ENCODE peak calls at places on chromosomes 3 and 15, in ten cellular contexts. V, Q, J, C, R, I, Y, S, N and P are unnamed samples.

GRCh38 chr3:13300546-13301294 is 119.4 kb downstream of the NUP210 start:
- DNase-seq in V (no peak), Q (no peak), J (no peak), C (no peak), R (no peak), I (no peak), Y (no peak), S (no peak), N (peak; percentile 14), P (no peak)

GRCh38 chr3:70984756-70985155 is 598.8 kb downstream of the FOXP1 start:
- DNase-seq in V (no peak), Q (peak; percentile 50), J (no peak), C (no peak), R (no peak), I (no peak), Y (no peak), S (no peak), N (no peak), P (no peak)

GRCh38 chr3:113746955-113747718 is at the start of gene ATP6V1A:
- DNase-seq in V (peak; percentile 88), Q (no peak), J (peak; percentile 86), C (peak; percentile 77), R (peak; percentile 63), I (peak; percentile 85), Y (no peak), S (peak; percentile 38), N (peak; percentile 82), P (peak; percentile 81)

GRCh38 chr3:11159421-11159904 is 5.2 kb downstream of the HRH1 start:
- DNase-seq in V (no peak), Q (peak; percentile 98), J (no peak), C (peak; percentile 27), R (no peak), I (no peak), Y (peak; percentile 72), S (no peak), N (peak; percentile 68), P (no peak)

GRCh38 chr3:45819543-45819942 is 22.4 kb downstream of the LZTFL1 start:
- DNase-seq in V (no peak), Q (peak; percentile 55), J (no peak), C (no peak), R (no peak), I (no peak), Y (no peak), S (no peak), N (no peak), P (no peak)

GRCh38 chr3:14431556-14431927 is 29.1 kb downstream of the SLC6A6 start:
- DNase-seq in V (no peak), Q (no peak), J (no peak), C (peak; percentile 52), R (no peak), I (peak; percentile 81), Y (no peak), S (no peak), N (no peak), P (peak; percentile 41)

GRCh38 chr3:120567370-120568197 is 28.6 kb upstream of the NDUFB4 start:
- DNase-seq in V (no peak), Q (peak; percentile 52), J (no peak), C (peak; percentile 59), R (no peak), I (peak; percentile 48), Y (peak; percentile 39), S (no peak), N (no peak), P (peak; percentile 40)

GRCh38 chr3:149247929-149248691 is 26.5 kb upstream of the CP start:
- DNase-seq in V (no peak), Q (peak; percentile 25), J (no peak), C (peak; percentile 49), R (no peak), I (peak; percentile 49), Y (no peak), S (no peak), N (no peak), P (no peak)

GRCh38 chr3:59290358-59290757 is 240.5 kb upstream of the CFAP20DC start:
- DNase-seq in V (no peak), Q (no peak), J (no peak), C (no peak), R (no peak), I (no peak), Y (no peak), S (no peak), N (no peak), P (no peak)

GRCh38 chr3:112640333-112640863 is 545 bp downstream of the CCDC80 start:
- DNase-seq in V (no peak), Q (peak; percentile 93), J (no peak), C (no peak), R (no peak), I (no peak), Y (peak; percentile 23), S (no peak), N (no peak), P (no peak)

GRCh38 chr15:58241872-58242271 is 103.7 kb downstream of the AQP9 start:
- DNase-seq in V (no peak), Q (no peak), J (no peak), C (no peak), R (no peak), I (no peak), Y (no peak), S (no peak), N (no peak), P (no peak)
- TF ChIP-seq CTCF in V (peak; percentile 13), Q (no peak), J (no peak), C (no peak), R (peak; percentile 35), I (no peak), Y (no peak), S (no peak), N (peak; percentile 16), P (no peak)

DNA sequence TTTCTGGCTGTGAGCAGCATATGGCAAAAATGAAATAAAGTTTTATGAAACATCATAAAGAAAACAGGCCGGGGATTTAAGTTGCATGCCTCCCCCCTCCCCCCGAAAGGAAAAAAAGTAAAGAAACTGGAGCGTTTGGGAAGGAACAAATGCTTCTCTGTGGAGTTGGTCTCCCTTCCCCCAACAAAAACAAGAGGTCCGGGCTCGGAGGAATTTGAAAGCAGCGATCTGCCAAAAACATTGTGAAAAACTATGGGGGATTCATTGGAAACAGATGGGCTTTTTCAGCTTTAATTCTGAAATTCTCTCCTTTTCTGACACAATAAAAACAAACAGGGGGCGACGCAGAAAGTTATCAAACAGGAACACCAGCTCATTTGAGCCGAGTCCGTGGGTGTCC is 17.0 kb downstream of the RGMA start:
- DNase-seq in V (no peak), Q (peak; percentile 66), J (no peak), C (peak; percentile 65), R (no peak), I (no peak), Y (no peak), S (no peak), N (no peak), P (no peak)
- H3K27ac ChIP-seq in V (peak overlapping the region; percentile 58), Q (no peak overlapping the region), J (peak overlapping the region; percentile 93), C (peak overlapping the region; percentile 89), R (peak overlapping the region; percentile 89), I (no peak overlapping the region), Y (peak overlapping the region; percentile 37), S (peak overlapping the region; percentile 98), N (peak overlapping the region; percentile 87), P (peak overlapping the region; percentile 35)

GRCh38 chr3:56985460-56986327 is 74.8 kb upstream of the SPATA12 start:
- DNase-seq in V (no peak), Q (peak; percentile 53), J (no peak), C (peak; percentile 30), R (no peak), I (peak; percentile 38), Y (no peak), S (no peak), N (no peak), P (no peak)
- H3K4me1 ChIP-seq in V (peaks cover 5% of the 10 kb centered on the region), Q (peaks cover 15% of the 10 kb centered on the region), J (peaks cover 31% of the 10 kb centered on the region), C (peaks cover 10% of the 10 kb centered on the region), R (peaks cover 45% of the 10 kb centered on the region), I (peaks cover 40% of the 10 kb centered on the region), Y (peaks cover 19% of the 10 kb centered on the region), S (peaks cover 30% of the 10 kb centered on the region), N (no peaks in the 10 kb centered on the region), P (peaks cover 21% of the 10 kb centered on the region)

DNA sequence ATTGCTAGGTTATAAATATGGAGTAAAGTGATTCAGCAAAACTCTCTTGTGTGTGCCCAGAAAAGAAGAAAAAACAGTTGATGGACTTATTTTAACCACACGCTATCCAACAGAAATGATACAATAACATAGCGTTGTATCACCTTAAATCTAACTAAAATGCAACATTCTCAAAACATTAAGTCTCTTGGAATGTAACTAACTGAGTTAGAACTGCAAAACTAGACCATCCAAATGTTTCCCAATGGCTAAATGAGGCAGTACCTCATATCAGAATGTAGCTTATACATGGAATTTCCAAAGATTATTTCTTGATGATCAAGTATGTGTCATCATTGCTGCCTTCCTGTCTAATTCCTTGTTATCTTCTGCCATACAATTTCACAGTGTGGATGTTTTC is 187.9 kb downstream of the CNTN3 start:
- DNase-seq in V (no peak), Q (no peak), J (no peak), C (no peak), R (no peak), I (no peak), Y (no peak), S (no peak), N (no peak), P (no peak)
- TF ChIP-seq CTCF in V (no peak), Q (no peak), J (no peak), C (no peak), R (no peak), I (no peak), Y (no peak), S (no peak), N (no peak), P (no peak)